ENCODE peak calls at places on chromosome 9, in nine cellular contexts. E is H54; M is HAP-1; H is progenitor cell of endocrine pancreas; D is IMR-90; Z is nucleus accumbens; B is CD8-positive, alpha-beta T cell; A is A549; W is stimulated activated CD4-positive, alpha-beta T cell treated with anti-CD3 and anti-CD28 coated beads, Interleukin-4, amount 100 ng/mL, for 48 hours. Q is an unnamed sample.
A peak's percentile ranks its signal among the peaks of the same experiment; 100 is the strongest.

GRCh38 chr9:112447283-112447761 is 39.3 kb upstream of the KIAA1958 start:
- DNase-seq in E (no peak), M (no peak), H (no peak), D (peak; percentile 68), Z (no peak), B (no peak), A (no peak), W (no peak), Q (no peak)

GRCh38 chr9:36328798-36329411 is 70.7 kb upstream of the GNE start:
- DNase-seq in E (peak; percentile 18), M (peak; percentile 70), H (no peak), D (peak; percentile 80), Z (no peak), B (peak; percentile 48), A (peak; percentile 82), W (no peak), Q (no peak)

GRCh38 chr9:113931140-113931539 is 55.0 kb downstream of the ZNF618 start:
- DNase-seq in E (no peak), M (no peak), H (no peak), D (no peak), Z (no peak), B (no peak), A (no peak), W (no peak), Q (no peak)

GRCh38 chr9:116704470-116704869 is 17.4 kb downstream of the TRIM32 start:
- DNase-seq in E (no peak), M (no peak), H (no peak), D (no peak), Z (no peak), B (no peak), A (no peak), W (no peak), Q (no peak)

GRCh38 chr9:133137451-133138231 is 16.6 kb upstream of the RALGDS start:
- DNase-seq in E (no peak), M (no peak), H (no peak), D (no peak), Z (peak; percentile 82), B (no peak), A (no peak), W (no peak), Q (no peak)

GRCh38 chr9:107711528-107711927 is 222.0 kb upstream of the KLF4 start:
- DNase-seq in E (peak; percentile 76), M (no peak), H (no peak), D (peak; percentile 89), Z (no peak), B (no peak), A (peak; percentile 75), W (no peak), Q (no peak)

GRCh38 chr9:35538361-35539234 is 48.7 kb downstream of the RUSC2 start:
- DNase-seq in E (no peak), M (no peak), H (peak; percentile 27), D (peak; percentile 82), Z (peak; percentile 89), B (no peak), A (no peak), W (no peak), Q (peak; percentile 74)

GRCh38 chr9:114370985-114371335 is 16.8 kb downstream of the AKNA start:
- DNase-seq in E (no peak), M (no peak), H (no peak), D (no peak), Z (peak; percentile 69), B (no peak), A (no peak), W (no peak), Q (no peak)

GRCh38 chr9:93676310-93677054 is 100.1 kb downstream of the PHF2 start:
- DNase-seq in E (no peak), M (peak; percentile 4), H (no peak), D (no peak), Z (no peak), B (peak; percentile 2), A (no peak), W (no peak), Q (no peak)

GRCh38 chr9:93091453-93092081 is 4.5 kb upstream of the CARD19 start:
- DNase-seq in E (no peak), M (no peak), H (no peak), D (peak; percentile 90), Z (no peak), B (no peak), A (peak; percentile 77), W (peak; percentile 51), Q (no peak)

GRCh38 chr9:734831-735511 is 106.5 kb upstream of the DMRT1 start:
- DNase-seq in E (no peak), M (no peak), H (no peak), D (peak; percentile 97), Z (peak; percentile 47), B (no peak), A (peak; percentile 22), W (no peak), Q (no peak)

GRCh38 chr9:125532812-125533594 is 174.0 kb downstream of the MAPKAP1 start:
- DNase-seq in E (no peak), M (no peak), H (no peak), D (no peak), Z (no peak), B (no peak), A (no peak), W (no peak), Q (no peak)

GRCh38 chr9:137739371-137739915 is 120.6 kb downstream of the EHMT1 start:
- DNase-seq in E (no peak), M (no peak), H (no peak), D (no peak), Z (no peak), B (no peak), A (no peak), W (no peak), Q (no peak)

GRCh38 chr9:36832232-36832795 is 201.8 kb downstream of the PAX5 start:
- DNase-seq in E (no peak), M (no peak), H (no peak), D (no peak), Z (no peak), B (no peak), A (no peak), W (no peak), Q (no peak)

GRCh38 chr9:74125916-74126315 is 371.2 kb upstream of the RORB start:
- DNase-seq in E (no peak), M (no peak), H (no peak), D (no peak), Z (no peak), B (no peak), A (no peak), W (no peak), Q (no peak)

GRCh38 chr9:76441551-76442322 is 17.2 kb upstream of the GCNT1 start:
- DNase-seq in E (peak; percentile 59), M (no peak), H (no peak), D (peak; percentile 92), Z (no peak), B (no peak), A (no peak), W (no peak), Q (no peak)